ENCODE peak calls at places on chromosomes 2 and 18, in nine cellular contexts. One of them, this sample, is unnamed.

GRCh38 chr18:22452226-22452668 is 34.5 kb upstream of the CTAGE1 start:
- DNase-seq in Kasumi-1: no peak
- DNase-seq in cardiac muscle cell: no peak
- DNase-seq in activated T-cell treated with anti-CD3 and anti-CD28 coated beads for 48 hours: no peak
- DNase-seq in lower lobe of right lung: no peak
- DNase-seq in colonic mucosa: no peak
- DNase-seq in omental fat pad: no peak
- DNase-seq in HTR-8/SVneo: no peak
- DNase-seq in hypothalamus: no peak
- DNase-seq in this sample: no peak

GRCh38 chr2:107633580-107634147 is 193.0 kb upstream of the RGPD4 start:
- DNase-seq in Kasumi-1: peak; percentile 7
- DNase-seq in cardiac muscle cell: no peak
- DNase-seq in activated T-cell treated with anti-CD3 and anti-CD28 coated beads for 48 hours: no peak
- DNase-seq in lower lobe of right lung: no peak
- DNase-seq in colonic mucosa: no peak
- DNase-seq in omental fat pad: no peak
- DNase-seq in HTR-8/SVneo: peak; percentile 6
- DNase-seq in hypothalamus: no peak
- DNase-seq in this sample: no peak

GRCh38 chr2:77008925-77009706 is 513.1 kb downstream of the LRRTM4 start:
- DNase-seq in Kasumi-1: no peak
- DNase-seq in cardiac muscle cell: no peak
- DNase-seq in activated T-cell treated with anti-CD3 and anti-CD28 coated beads for 48 hours: no peak
- DNase-seq in lower lobe of right lung: no peak
- DNase-seq in colonic mucosa: no peak
- DNase-seq in omental fat pad: no peak
- DNase-seq in HTR-8/SVneo: no peak
- DNase-seq in hypothalamus: no peak
- DNase-seq in this sample: no peak

GRCh38 chr2:173119069-173119807 is 43.6 kb downstream of the MAP3K20 start:
- DNase-seq in Kasumi-1: no peak
- DNase-seq in cardiac muscle cell: no peak
- DNase-seq in activated T-cell treated with anti-CD3 and anti-CD28 coated beads for 48 hours: no peak
- DNase-seq in lower lobe of right lung: peak; percentile 39
- DNase-seq in colonic mucosa: peak; percentile 20
- DNase-seq in omental fat pad: no peak
- DNase-seq in HTR-8/SVneo: no peak
- DNase-seq in hypothalamus: no peak
- DNase-seq in this sample: peak; percentile 46

GRCh38 chr18:903703-904102 is 968 bp upstream of the ADCYAP1 start:
- DNase-seq in Kasumi-1: peak; percentile 56
- DNase-seq in cardiac muscle cell: peak; percentile 83
- DNase-seq in activated T-cell treated with anti-CD3 and anti-CD28 coated beads for 48 hours: peak; percentile 45
- DNase-seq in lower lobe of right lung: peak; percentile 57
- DNase-seq in colonic mucosa: peak; percentile 33
- DNase-seq in omental fat pad: no peak
- DNase-seq in HTR-8/SVneo: peak; percentile 55
- DNase-seq in hypothalamus: no peak
- DNase-seq in this sample: no peak

GRCh38 chr2:55159037-55159651 is 72.9 kb downstream of the CLHC1 start:
- DNase-seq in Kasumi-1: no peak
- DNase-seq in cardiac muscle cell: no peak
- DNase-seq in activated T-cell treated with anti-CD3 and anti-CD28 coated beads for 48 hours: no peak
- DNase-seq in lower lobe of right lung: peak; percentile 60
- DNase-seq in colonic mucosa: no peak
- DNase-seq in omental fat pad: no peak
- DNase-seq in HTR-8/SVneo: no peak
- DNase-seq in hypothalamus: no peak
- DNase-seq in this sample: no peak

GRCh38 chr2:5673148-5673860 is 18.9 kb upstream of the SOX11 start:
- DNase-seq in Kasumi-1: no peak
- DNase-seq in cardiac muscle cell: peak; percentile 41
- DNase-seq in activated T-cell treated with anti-CD3 and anti-CD28 coated beads for 48 hours: no peak
- DNase-seq in lower lobe of right lung: no peak
- DNase-seq in colonic mucosa: no peak
- DNase-seq in omental fat pad: no peak
- DNase-seq in HTR-8/SVneo: no peak
- DNase-seq in hypothalamus: no peak
- DNase-seq in this sample: no peak

GRCh38 chr2:45570671-45571334 is 40.3 kb downstream of the SRBD1 start:
- DNase-seq in Kasumi-1: no peak
- DNase-seq in cardiac muscle cell: no peak
- DNase-seq in activated T-cell treated with anti-CD3 and anti-CD28 coated beads for 48 hours: no peak
- DNase-seq in lower lobe of right lung: no peak
- DNase-seq in colonic mucosa: no peak
- DNase-seq in omental fat pad: no peak
- DNase-seq in HTR-8/SVneo: no peak
- DNase-seq in hypothalamus: no peak
- DNase-seq in this sample: no peak

GRCh38 chr18:23822590-23823385 is 133.5 kb downstream of the LAMA3 start:
- DNase-seq in Kasumi-1: no peak
- DNase-seq in cardiac muscle cell: no peak
- DNase-seq in activated T-cell treated with anti-CD3 and anti-CD28 coated beads for 48 hours: no peak
- DNase-seq in lower lobe of right lung: no peak
- DNase-seq in colonic mucosa: no peak
- DNase-seq in omental fat pad: no peak
- DNase-seq in HTR-8/SVneo: no peak
- DNase-seq in hypothalamus: no peak
- DNase-seq in this sample: no peak

GRCh38 chr2:70826696-70827330 is 6.4 kb upstream of the CLEC4F start:
- DNase-seq in Kasumi-1: no peak
- DNase-seq in cardiac muscle cell: no peak
- DNase-seq in activated T-cell treated with anti-CD3 and anti-CD28 coated beads for 48 hours: no peak
- DNase-seq in lower lobe of right lung: no peak
- DNase-seq in colonic mucosa: no peak
- DNase-seq in omental fat pad: no peak
- DNase-seq in HTR-8/SVneo: no peak
- DNase-seq in hypothalamus: no peak
- DNase-seq in this sample: no peak

GRCh38 chr2:60934153-60934722 is 52.9 kb downstream of the REL start:
- DNase-seq in Kasumi-1: no peak
- DNase-seq in cardiac muscle cell: no peak
- DNase-seq in activated T-cell treated with anti-CD3 and anti-CD28 coated beads for 48 hours: no peak
- DNase-seq in lower lobe of right lung: no peak
- DNase-seq in colonic mucosa: no peak
- DNase-seq in omental fat pad: no peak
- DNase-seq in HTR-8/SVneo: no peak
- DNase-seq in hypothalamus: no peak
- DNase-seq in this sample: no peak

GRCh38 chr2:98458207-98458606 is 13.5 kb downstream of the INPP4A start:
- DNase-seq in Kasumi-1: no peak
- DNase-seq in cardiac muscle cell: no peak
- DNase-seq in activated T-cell treated with anti-CD3 and anti-CD28 coated beads for 48 hours: no peak
- DNase-seq in lower lobe of right lung: no peak
- DNase-seq in colonic mucosa: no peak
- DNase-seq in omental fat pad: no peak
- DNase-seq in HTR-8/SVneo: no peak
- DNase-seq in hypothalamus: no peak
- DNase-seq in this sample: no peak

GRCh38 chr2:163673522-163673921 is 62.3 kb downstream of the FIGN start:
- DNase-seq in Kasumi-1: no peak
- DNase-seq in cardiac muscle cell: no peak
- DNase-seq in activated T-cell treated with anti-CD3 and anti-CD28 coated beads for 48 hours: no peak
- DNase-seq in lower lobe of right lung: no peak
- DNase-seq in colonic mucosa: no peak
- DNase-seq in omental fat pad: no peak
- DNase-seq in HTR-8/SVneo: no peak
- DNase-seq in hypothalamus: no peak
- DNase-seq in this sample: no peak

GRCh38 chr2:72892506-72893173 is 5.4 kb downstream of the SPR start:
- DNase-seq in Kasumi-1: peak; percentile 70
- DNase-seq in cardiac muscle cell: peak; percentile 83
- DNase-seq in activated T-cell treated with anti-CD3 and anti-CD28 coated beads for 48 hours: peak; percentile 37
- DNase-seq in lower lobe of right lung: peak; percentile 79
- DNase-seq in colonic mucosa: peak; percentile 72
- DNase-seq in omental fat pad: no peak
- DNase-seq in HTR-8/SVneo: peak; percentile 86
- DNase-seq in hypothalamus: peak; percentile 19
- DNase-seq in this sample: peak; percentile 51

GRCh38 chr2:231883468-231883881 is 42.7 kb downstream of the NPPC start:
- DNase-seq in Kasumi-1: no peak
- DNase-seq in cardiac muscle cell: no peak
- DNase-seq in activated T-cell treated with anti-CD3 and anti-CD28 coated beads for 48 hours: no peak
- DNase-seq in lower lobe of right lung: no peak
- DNase-seq in colonic mucosa: no peak
- DNase-seq in omental fat pad: no peak
- DNase-seq in HTR-8/SVneo: peak; percentile 49
- DNase-seq in hypothalamus: no peak
- DNase-seq in this sample: no peak

GRCh38 chr2:200695178-200695930 is 109.5 kb downstream of the AOX1 start:
- DNase-seq in Kasumi-1: peak; percentile 99
- DNase-seq in cardiac muscle cell: no peak
- DNase-seq in activated T-cell treated with anti-CD3 and anti-CD28 coated beads for 48 hours: no peak
- DNase-seq in lower lobe of right lung: peak; percentile 56
- DNase-seq in colonic mucosa: no peak
- DNase-seq in omental fat pad: no peak
- DNase-seq in HTR-8/SVneo: no peak
- DNase-seq in hypothalamus: no peak
- DNase-seq in this sample: no peak

GRCh38 chr18:72762505-72763122 is 105.2 kb downstream of the NETO1 start:
- DNase-seq in Kasumi-1: peak; percentile 84
- DNase-seq in cardiac muscle cell: peak; percentile 72
- DNase-seq in activated T-cell treated with anti-CD3 and anti-CD28 coated beads for 48 hours: no peak
- DNase-seq in lower lobe of right lung: no peak
- DNase-seq in colonic mucosa: no peak
- DNase-seq in omental fat pad: no peak
- DNase-seq in HTR-8/SVneo: peak; percentile 10
- DNase-seq in hypothalamus: no peak
- DNase-seq in this sample: peak; percentile 21

GRCh38 chr2:55885129-55885943 is 38.2 kb downstream of the EFEMP1 start:
- DNase-seq in Kasumi-1: peak; percentile 20
- DNase-seq in cardiac muscle cell: no peak
- DNase-seq in activated T-cell treated with anti-CD3 and anti-CD28 coated beads for 48 hours: no peak
- DNase-seq in lower lobe of right lung: no peak
- DNase-seq in colonic mucosa: no peak
- DNase-seq in omental fat pad: no peak
- DNase-seq in HTR-8/SVneo: peak; percentile 43
- DNase-seq in hypothalamus: no peak
- DNase-seq in this sample: no peak

GRCh38 chr2:72137498-72138010 is 10.1 kb downstream of the CYP26B1 start:
- DNase-seq in Kasumi-1: peak; percentile 25
- DNase-seq in cardiac muscle cell: peak; percentile 76
- DNase-seq in activated T-cell treated with anti-CD3 and anti-CD28 coated beads for 48 hours: peak; percentile 55
- DNase-seq in lower lobe of right lung: no peak
- DNase-seq in colonic mucosa: peak; percentile 82
- DNase-seq in omental fat pad: no peak
- DNase-seq in HTR-8/SVneo: peak; percentile 85
- DNase-seq in hypothalamus: peak; percentile 31
- DNase-seq in this sample: no peak

GRCh38 chr18:55095579-55095978 is 136.3 kb upstream of the CCDC68 start:
- DNase-seq in Kasumi-1: no peak
- DNase-seq in cardiac muscle cell: no peak
- DNase-seq in activated T-cell treated with anti-CD3 and anti-CD28 coated beads for 48 hours: no peak
- DNase-seq in lower lobe of right lung: no peak
- DNase-seq in colonic mucosa: no peak
- DNase-seq in omental fat pad: no peak
- DNase-seq in HTR-8/SVneo: no peak
- DNase-seq in hypothalamus: no peak
- DNase-seq in this sample: no peak

GRCh38 chr2:36748166-36748565 is 51.7 kb downstream of the VIT start:
- DNase-seq in Kasumi-1: no peak
- DNase-seq in cardiac muscle cell: no peak
- DNase-seq in activated T-cell treated with anti-CD3 and anti-CD28 coated beads for 48 hours: no peak
- DNase-seq in lower lobe of right lung: no peak
- DNase-seq in colonic mucosa: no peak
- DNase-seq in omental fat pad: no peak
- DNase-seq in HTR-8/SVneo: no peak
- DNase-seq in hypothalamus: no peak
- DNase-seq in this sample: no peak

GRCh38 chr2:102603904-102604303 is 15.4 kb upstream of the SLC9A2 start:
- DNase-seq in Kasumi-1: peak; percentile 30
- DNase-seq in cardiac muscle cell: no peak
- DNase-seq in activated T-cell treated with anti-CD3 and anti-CD28 coated beads for 48 hours: no peak
- DNase-seq in lower lobe of right lung: no peak
- DNase-seq in colonic mucosa: no peak
- DNase-seq in omental fat pad: no peak
- DNase-seq in HTR-8/SVneo: no peak
- DNase-seq in hypothalamus: no peak
- DNase-seq in this sample: peak; percentile 57

GRCh38 chr18:56235061-56235772 is 403.2 kb downstream of the TXNL1 start:
- DNase-seq in Kasumi-1: peak; percentile 82
- DNase-seq in cardiac muscle cell: no peak
- DNase-seq in activated T-cell treated with anti-CD3 and anti-CD28 coated beads for 48 hours: no peak
- DNase-seq in lower lobe of right lung: no peak
- DNase-seq in colonic mucosa: no peak
- DNase-seq in omental fat pad: no peak
- DNase-seq in HTR-8/SVneo: no peak
- DNase-seq in hypothalamus: no peak
- DNase-seq in this sample: no peak

GRCh38 chr2:207765541-207765940 is 4.2 kb downstream of the FZD5 start:
- DNase-seq in Kasumi-1: no peak
- DNase-seq in cardiac muscle cell: peak; percentile 30
- DNase-seq in activated T-cell treated with anti-CD3 and anti-CD28 coated beads for 48 hours: no peak
- DNase-seq in lower lobe of right lung: peak; percentile 56
- DNase-seq in colonic mucosa: peak; percentile 79
- DNase-seq in omental fat pad: no peak
- DNase-seq in HTR-8/SVneo: no peak
- DNase-seq in hypothalamus: no peak
- DNase-seq in this sample: no peak

GRCh38 chr2:171160119-171160629 is 519 bp downstream of the TLK1 start:
- DNase-seq in Kasumi-1: peak; percentile 86
- DNase-seq in cardiac muscle cell: peak; percentile 84
- DNase-seq in activated T-cell treated with anti-CD3 and anti-CD28 coated beads for 48 hours: peak; percentile 67
- DNase-seq in lower lobe of right lung: peak; percentile 81
- DNase-seq in colonic mucosa: peak; percentile 67
- DNase-seq in omental fat pad: no peak
- DNase-seq in HTR-8/SVneo: peak; percentile 45
- DNase-seq in hypothalamus: peak; percentile 77
- DNase-seq in this sample: peak; percentile 57

GRCh38 chr2:105068875-105069274 is 31.0 kb downstream of the MRPS9 start:
- DNase-seq in Kasumi-1: no peak
- DNase-seq in cardiac muscle cell: no peak
- DNase-seq in activated T-cell treated with anti-CD3 and anti-CD28 coated beads for 48 hours: no peak
- DNase-seq in lower lobe of right lung: no peak
- DNase-seq in colonic mucosa: peak; percentile 47
- DNase-seq in omental fat pad: no peak
- DNase-seq in HTR-8/SVneo: no peak
- DNase-seq in hypothalamus: no peak
- DNase-seq in this sample: no peak

GRCh38 chr2:181285116-181285515 is 172.1 kb upstream of the ITGA4 start:
- DNase-seq in Kasumi-1: no peak
- DNase-seq in cardiac muscle cell: no peak
- DNase-seq in activated T-cell treated with anti-CD3 and anti-CD28 coated beads for 48 hours: no peak
- DNase-seq in lower lobe of right lung: no peak
- DNase-seq in colonic mucosa: no peak
- DNase-seq in omental fat pad: no peak
- DNase-seq in HTR-8/SVneo: no peak
- DNase-seq in hypothalamus: no peak
- DNase-seq in this sample: no peak

GRCh38 chr2:230256735-230257332 is 31.3 kb downstream of the SP140 start:
- DNase-seq in Kasumi-1: no peak
- DNase-seq in cardiac muscle cell: no peak
- DNase-seq in activated T-cell treated with anti-CD3 and anti-CD28 coated beads for 48 hours: no peak
- DNase-seq in lower lobe of right lung: no peak
- DNase-seq in colonic mucosa: no peak
- DNase-seq in omental fat pad: no peak
- DNase-seq in HTR-8/SVneo: no peak
- DNase-seq in hypothalamus: no peak
- DNase-seq in this sample: no peak

GRCh38 chr2:239394346-239394945 is 6.4 kb downstream of the HDAC4 start:
- DNase-seq in Kasumi-1: no peak
- DNase-seq in cardiac muscle cell: no peak
- DNase-seq in activated T-cell treated with anti-CD3 and anti-CD28 coated beads for 48 hours: no peak
- DNase-seq in lower lobe of right lung: no peak
- DNase-seq in colonic mucosa: no peak
- DNase-seq in omental fat pad: no peak
- DNase-seq in HTR-8/SVneo: no peak
- DNase-seq in hypothalamus: no peak
- DNase-seq in this sample: no peak

GRCh38 chr2:28926837-28927236 is 32.4 kb downstream of the WDR43 start:
- DNase-seq in Kasumi-1: no peak
- DNase-seq in cardiac muscle cell: no peak
- DNase-seq in activated T-cell treated with anti-CD3 and anti-CD28 coated beads for 48 hours: no peak
- DNase-seq in lower lobe of right lung: no peak
- DNase-seq in colonic mucosa: no peak
- DNase-seq in omental fat pad: no peak
- DNase-seq in HTR-8/SVneo: no peak
- DNase-seq in hypothalamus: no peak
- DNase-seq in this sample: no peak

GRCh38 chr2:11169333-11169732 is 14.1 kb downstream of the SLC66A3 start:
- DNase-seq in Kasumi-1: no peak
- DNase-seq in cardiac muscle cell: no peak
- DNase-seq in activated T-cell treated with anti-CD3 and anti-CD28 coated beads for 48 hours: no peak
- DNase-seq in lower lobe of right lung: no peak
- DNase-seq in colonic mucosa: no peak
- DNase-seq in omental fat pad: no peak
- DNase-seq in HTR-8/SVneo: no peak
- DNase-seq in hypothalamus: no peak
- DNase-seq in this sample: no peak